ENCODE peak calls at places on chromosomes 1 and 21, in six cellular contexts. One of them, this sample, is unnamed. For H3K4me1, the result is how much of the 10 kb centered on the place peaks cover.

GRCh38 chr1:22527555-22528296 is 35.6 kb upstream of the EPHA8 start:
- DNase-seq in tibial artery: peak
- DNase-seq in IMR-90: no peak
- DNase-seq in A549: no peak
- DNase-seq in mammary epithelial cell: no peak
- DNase-seq in body of pancreas: no peak
- DNase-seq in this sample: no peak

GRCh38 chr1:152758636-152759035 is 811 bp downstream of the KPRP start:
- DNase-seq in tibial artery: no peak
- DNase-seq in IMR-90: no peak
- DNase-seq in A549: no peak
- DNase-seq in mammary epithelial cell: no peak
- DNase-seq in body of pancreas: no peak
- DNase-seq in this sample: no peak

GRCh38 chr21:16678479-16678878 is 834.4 kb upstream of the CXADR start:
- DNase-seq in tibial artery: no peak
- DNase-seq in IMR-90: no peak
- DNase-seq in A549: no peak
- DNase-seq in mammary epithelial cell: no peak
- DNase-seq in body of pancreas: no peak
- DNase-seq in this sample: no peak

GRCh38 chr1:106937104-106937503 is 119.4 kb upstream of the PRMT6 start:
- DNase-seq in tibial artery: no peak
- DNase-seq in IMR-90: peak
- DNase-seq in A549: no peak
- DNase-seq in mammary epithelial cell: peak
- DNase-seq in body of pancreas: no peak
- DNase-seq in this sample: no peak

GRCh38 chr1:165631403-165632151 is 543 bp downstream of the MGST3 start:
- DNase-seq in tibial artery: peak
- DNase-seq in IMR-90: peak
- DNase-seq in A549: peak
- DNase-seq in mammary epithelial cell: peak
- DNase-seq in body of pancreas: peak
- DNase-seq in this sample: no peak

GRCh38 chr1:54640863-54641836 is at the start of gene MROH7:
- DNase-seq in tibial artery: no peak
- DNase-seq in IMR-90: no peak
- DNase-seq in A549: no peak
- DNase-seq in mammary epithelial cell: no peak
- DNase-seq in body of pancreas: no peak
- DNase-seq in this sample: peak

GRCh38 chr1:63198921-63199530 is 123.3 kb upstream of the FOXD3 start:
- DNase-seq in tibial artery: no peak
- DNase-seq in IMR-90: no peak
- DNase-seq in A549: no peak
- DNase-seq in mammary epithelial cell: no peak
- DNase-seq in body of pancreas: no peak
- DNase-seq in this sample: no peak

GRCh38 chr1:66436378-66437135 is 97.4 kb upstream of the SGIP1 start:
- DNase-seq in tibial artery: no peak
- DNase-seq in IMR-90: peak
- DNase-seq in A549: peak
- DNase-seq in mammary epithelial cell: peak
- DNase-seq in body of pancreas: no peak
- DNase-seq in this sample: peak

GRCh38 chr1:77282187-77282865 is 507 bp downstream of the AK5 start:
- DNase-seq in tibial artery: no peak
- DNase-seq in IMR-90: peak
- DNase-seq in A549: peak
- DNase-seq in mammary epithelial cell: peak
- DNase-seq in body of pancreas: peak
- DNase-seq in this sample: no peak

GRCh38 chr1:208731976-208732821 is 488.0 kb upstream of the PLXNA2 start:
- DNase-seq in tibial artery: no peak
- DNase-seq in IMR-90: no peak
- DNase-seq in A549: no peak
- DNase-seq in mammary epithelial cell: no peak
- DNase-seq in body of pancreas: no peak
- DNase-seq in this sample: peak

GRCh38 chr1:202244841-202245261 is 51.3 kb downstream of the LGR6 start:
- DNase-seq in tibial artery: peak
- DNase-seq in IMR-90: no peak
- DNase-seq in A549: no peak
- DNase-seq in mammary epithelial cell: no peak
- DNase-seq in body of pancreas: no peak
- DNase-seq in this sample: no peak

DNA sequence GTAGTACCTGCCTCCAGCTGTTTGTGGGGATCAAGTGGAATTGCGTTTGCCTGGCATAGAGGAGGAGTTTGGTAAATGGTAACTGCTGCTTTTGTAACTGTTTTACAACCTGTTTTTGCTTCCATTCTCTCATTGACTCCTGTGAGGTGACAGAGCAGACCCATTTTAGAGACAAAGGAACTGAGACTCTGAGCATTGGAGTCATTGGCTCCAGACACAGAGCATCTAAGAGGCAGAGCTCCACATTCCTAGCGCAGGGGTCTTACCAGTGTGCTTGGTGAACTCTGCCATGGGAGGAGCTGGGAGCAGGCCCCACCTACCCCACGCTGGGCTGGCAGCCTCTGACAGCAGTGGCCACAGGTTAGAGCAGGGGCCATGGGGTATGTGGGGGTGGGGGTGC is 2.4 kb downstream of the LDLRAP1 start:
- DNase-seq in tibial artery: no peak
- DNase-seq in IMR-90: no peak
- DNase-seq in A549: no peak
- DNase-seq in mammary epithelial cell: no peak
- DNase-seq in body of pancreas: no peak
- DNase-seq in this sample: no peak
- H3K27ac ChIP-seq in tibial artery: peak
- H3K27ac ChIP-seq in IMR-90: no peak
- H3K27ac ChIP-seq in A549: no peak
- H3K27ac ChIP-seq in mammary epithelial cell: no peak
- H3K27ac ChIP-seq in body of pancreas: no peak
- H3K27ac ChIP-seq in this sample: no peak

DNA sequence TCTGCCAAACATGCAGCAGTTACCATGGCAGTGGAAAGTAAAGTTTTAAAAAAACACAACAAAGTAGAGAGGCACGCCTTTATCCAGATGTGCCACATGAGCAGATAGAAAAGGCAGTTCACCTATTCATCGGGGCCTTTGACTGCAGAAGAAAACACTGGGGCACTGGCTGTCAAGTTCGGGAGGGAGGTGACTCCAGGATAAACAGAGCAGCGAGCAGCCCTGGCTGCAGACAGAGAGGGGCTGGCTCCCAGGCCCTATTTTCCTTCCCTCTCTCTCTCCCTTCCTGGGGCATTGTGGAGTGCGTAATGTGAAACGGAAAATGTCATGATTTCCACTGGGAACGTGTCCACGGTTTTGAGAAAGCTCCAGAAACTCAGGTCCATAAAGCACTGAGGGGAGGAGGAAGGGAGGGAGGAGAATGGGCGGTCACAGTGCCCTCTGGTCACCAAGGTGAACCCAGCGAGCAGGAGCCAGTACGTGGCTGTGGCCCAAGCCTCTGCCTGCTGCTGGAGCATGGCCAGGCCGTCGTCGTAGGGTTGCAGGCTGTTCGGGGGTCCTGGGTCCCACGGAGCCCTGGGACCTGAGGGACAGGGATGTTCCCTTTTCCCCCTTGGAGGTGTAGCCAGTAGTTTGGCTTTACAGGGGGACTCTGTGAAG is 114.7 kb upstream of the IRF2BP2 start:
- DNase-seq in tibial artery: peak
- DNase-seq in IMR-90: no peak
- DNase-seq in A549: peak
- DNase-seq in mammary epithelial cell: no peak
- DNase-seq in body of pancreas: peak
- DNase-seq in this sample: peak
- H3K4me1 ChIP-seq in tibial artery: half or more
- H3K4me1 ChIP-seq in IMR-90: half or more
- H3K4me1 ChIP-seq in A549: half or more
- H3K4me1 ChIP-seq in mammary epithelial cell: half or more
- H3K4me1 ChIP-seq in body of pancreas: half or more
- H3K4me1 ChIP-seq in this sample: under half

DNA sequence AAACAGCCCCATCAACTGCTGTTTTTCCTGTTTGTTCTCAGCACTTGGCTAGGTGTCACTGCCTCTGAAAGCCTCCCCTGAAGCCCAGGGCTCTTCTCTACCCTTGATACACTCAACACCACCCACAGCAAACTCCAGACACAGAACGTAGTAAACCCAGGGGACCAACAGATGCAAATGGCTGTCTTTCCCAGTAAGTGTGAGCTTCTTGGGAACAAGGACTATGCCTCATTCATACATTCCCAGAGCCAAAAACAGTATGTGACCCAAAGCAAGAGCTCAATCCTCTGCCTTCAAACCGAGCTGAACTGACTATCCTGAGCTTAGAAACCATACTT is 4.4 kb downstream of the LBR start:
- DNase-seq in tibial artery: no peak
- DNase-seq in IMR-90: no peak
- DNase-seq in A549: no peak
- DNase-seq in mammary epithelial cell: no peak
- DNase-seq in body of pancreas: no peak
- DNase-seq in this sample: no peak
- H3K4me3 ChIP-seq in tibial artery: no peak
- H3K4me3 ChIP-seq in IMR-90: no peak
- H3K4me3 ChIP-seq in A549: no peak
- H3K4me3 ChIP-seq in mammary epithelial cell: no peak
- H3K4me3 ChIP-seq in body of pancreas: no peak
- H3K4me3 ChIP-seq in this sample: no peak

GRCh38 chr1:84350550-84350949 is 47.7 kb upstream of the DNASE2B start:
- DNase-seq in tibial artery: no peak
- DNase-seq in IMR-90: no peak
- DNase-seq in A549: no peak
- DNase-seq in mammary epithelial cell: no peak
- DNase-seq in body of pancreas: no peak
- DNase-seq in this sample: no peak
- H3K27ac ChIP-seq in tibial artery: no peak
- H3K27ac ChIP-seq in IMR-90: no peak
- H3K27ac ChIP-seq in A549: no peak
- H3K27ac ChIP-seq in mammary epithelial cell: no peak
- H3K27ac ChIP-seq in body of pancreas: no peak
- H3K27ac ChIP-seq in this sample: no peak

This sample was measured in small intestine.